ENCODE peak calls at places on chromosome 5, in five cellular contexts. One of them, this sample, is unnamed.

GRCh38 chr5:50738864-50739263 is 72.4 kb downstream of the PARP8 start:
- DNase-seq in tibial nerve: no peak
- DNase-seq in stimulated activated CD8-positive, alpha-beta memory T cell treated with anti-CD3 and anti-CD28 coated beads, Interleukin-7, amount 100 ng/mL, for 48 hours: no peak
- DNase-seq in body of pancreas: no peak
- DNase-seq in GM06990: no peak
- DNase-seq in this sample: no peak

GRCh38 chr5:132451387-132451786 is 39.2 kb downstream of the IRF1 start:
- DNase-seq in tibial nerve: no peak
- DNase-seq in stimulated activated CD8-positive, alpha-beta memory T cell treated with anti-CD3 and anti-CD28 coated beads, Interleukin-7, amount 100 ng/mL, for 48 hours: no peak
- DNase-seq in body of pancreas: no peak
- DNase-seq in GM06990: no peak
- DNase-seq in this sample: no peak

GRCh38 chr5:57402761-57403160 is 79.8 kb downstream of the ACTBL2 start:
- DNase-seq in tibial nerve: no peak
- DNase-seq in stimulated activated CD8-positive, alpha-beta memory T cell treated with anti-CD3 and anti-CD28 coated beads, Interleukin-7, amount 100 ng/mL, for 48 hours: no peak
- DNase-seq in body of pancreas: no peak
- DNase-seq in GM06990: no peak
- DNase-seq in this sample: no peak

GRCh38 chr5:35922468-35922867 is 16.0 kb downstream of the CAPSL start:
- DNase-seq in tibial nerve: no peak
- DNase-seq in stimulated activated CD8-positive, alpha-beta memory T cell treated with anti-CD3 and anti-CD28 coated beads, Interleukin-7, amount 100 ng/mL, for 48 hours: no peak
- DNase-seq in body of pancreas: no peak
- DNase-seq in GM06990: no peak
- DNase-seq in this sample: no peak

GRCh38 chr5:59716029-59716428 is 177.5 kb downstream of the PDE4D start:
- DNase-seq in tibial nerve: no peak
- DNase-seq in stimulated activated CD8-positive, alpha-beta memory T cell treated with anti-CD3 and anti-CD28 coated beads, Interleukin-7, amount 100 ng/mL, for 48 hours: no peak
- DNase-seq in body of pancreas: no peak
- DNase-seq in GM06990: no peak
- DNase-seq in this sample: no peak

GRCh38 chr5:2147504-2148311 is 265.0 kb upstream of the IRX4 start:
- DNase-seq in tibial nerve: no peak
- DNase-seq in stimulated activated CD8-positive, alpha-beta memory T cell treated with anti-CD3 and anti-CD28 coated beads, Interleukin-7, amount 100 ng/mL, for 48 hours: no peak
- DNase-seq in body of pancreas: no peak
- DNase-seq in GM06990: no peak
- DNase-seq in this sample: no peak

GRCh38 chr5:168291961-168292782 is 727 bp downstream of the WWC1 start:
- DNase-seq in tibial nerve: no peak
- DNase-seq in stimulated activated CD8-positive, alpha-beta memory T cell treated with anti-CD3 and anti-CD28 coated beads, Interleukin-7, amount 100 ng/mL, for 48 hours: no peak
- DNase-seq in body of pancreas: peak
- DNase-seq in GM06990: peak
- DNase-seq in this sample: no peak

GRCh38 chr5:153569036-153569435 is 78.6 kb downstream of the GRIA1 start:
- DNase-seq in tibial nerve: no peak
- DNase-seq in stimulated activated CD8-positive, alpha-beta memory T cell treated with anti-CD3 and anti-CD28 coated beads, Interleukin-7, amount 100 ng/mL, for 48 hours: no peak
- DNase-seq in body of pancreas: no peak
- DNase-seq in GM06990: no peak
- DNase-seq in this sample: no peak

GRCh38 chr5:756865-757345 is 27.6 kb downstream of the ZDHHC11B start:
- DNase-seq in tibial nerve: no peak
- DNase-seq in stimulated activated CD8-positive, alpha-beta memory T cell treated with anti-CD3 and anti-CD28 coated beads, Interleukin-7, amount 100 ng/mL, for 48 hours: no peak
- DNase-seq in body of pancreas: peak
- DNase-seq in GM06990: no peak
- DNase-seq in this sample: peak

GRCh38 chr5:54719384-54720306 is 202.1 kb downstream of the SNX18 start:
- DNase-seq in tibial nerve: no peak
- DNase-seq in stimulated activated CD8-positive, alpha-beta memory T cell treated with anti-CD3 and anti-CD28 coated beads, Interleukin-7, amount 100 ng/mL, for 48 hours: peak
- DNase-seq in body of pancreas: no peak
- DNase-seq in GM06990: no peak
- DNase-seq in this sample: no peak

GRCh38 chr5:134420326-134420725 is 8.6 kb upstream of the CDKN2AIPNL start:
- DNase-seq in tibial nerve: no peak
- DNase-seq in stimulated activated CD8-positive, alpha-beta memory T cell treated with anti-CD3 and anti-CD28 coated beads, Interleukin-7, amount 100 ng/mL, for 48 hours: no peak
- DNase-seq in body of pancreas: no peak
- DNase-seq in GM06990: no peak
- DNase-seq in this sample: no peak

GRCh38 chr5:37005252-37005651 is 128.7 kb downstream of the NIPBL start:
- DNase-seq in tibial nerve: no peak
- DNase-seq in stimulated activated CD8-positive, alpha-beta memory T cell treated with anti-CD3 and anti-CD28 coated beads, Interleukin-7, amount 100 ng/mL, for 48 hours: no peak
- DNase-seq in body of pancreas: no peak
- DNase-seq in GM06990: no peak
- DNase-seq in this sample: no peak

GRCh38 chr5:24633705-24634325 is 11.0 kb downstream of the CDH10 start:
- DNase-seq in tibial nerve: no peak
- DNase-seq in stimulated activated CD8-positive, alpha-beta memory T cell treated with anti-CD3 and anti-CD28 coated beads, Interleukin-7, amount 100 ng/mL, for 48 hours: no peak
- DNase-seq in body of pancreas: no peak
- DNase-seq in GM06990: no peak
- DNase-seq in this sample: no peak

GRCh38 chr5:170644501-170644900 is 139.0 kb upstream of the GABRP start:
- DNase-seq in tibial nerve: no peak
- DNase-seq in stimulated activated CD8-positive, alpha-beta memory T cell treated with anti-CD3 and anti-CD28 coated beads, Interleukin-7, amount 100 ng/mL, for 48 hours: no peak
- DNase-seq in body of pancreas: no peak
- DNase-seq in GM06990: no peak
- DNase-seq in this sample: no peak

GRCh38 chr5:93717162-93717561 is 24.2 kb downstream of the POU5F2 start:
- DNase-seq in tibial nerve: no peak
- DNase-seq in stimulated activated CD8-positive, alpha-beta memory T cell treated with anti-CD3 and anti-CD28 coated beads, Interleukin-7, amount 100 ng/mL, for 48 hours: no peak
- DNase-seq in body of pancreas: peak
- DNase-seq in GM06990: no peak
- DNase-seq in this sample: no peak

GRCh38 chr5:158378931-158379330 is 520.0 kb upstream of the CLINT1 start:
- DNase-seq in tibial nerve: no peak
- DNase-seq in stimulated activated CD8-positive, alpha-beta memory T cell treated with anti-CD3 and anti-CD28 coated beads, Interleukin-7, amount 100 ng/mL, for 48 hours: no peak
- DNase-seq in body of pancreas: no peak
- DNase-seq in GM06990: no peak
- DNase-seq in this sample: no peak

GRCh38 chr5:43649256-43649655 is 46.3 kb downstream of the NNT start:
- DNase-seq in tibial nerve: no peak
- DNase-seq in stimulated activated CD8-positive, alpha-beta memory T cell treated with anti-CD3 and anti-CD28 coated beads, Interleukin-7, amount 100 ng/mL, for 48 hours: no peak
- DNase-seq in body of pancreas: no peak
- DNase-seq in GM06990: no peak
- DNase-seq in this sample: no peak

GRCh38 chr5:23433534-23434306 is 73.7 kb upstream of the PRDM9 start:
- DNase-seq in tibial nerve: no peak
- DNase-seq in stimulated activated CD8-positive, alpha-beta memory T cell treated with anti-CD3 and anti-CD28 coated beads, Interleukin-7, amount 100 ng/mL, for 48 hours: no peak
- DNase-seq in body of pancreas: no peak
- DNase-seq in GM06990: no peak
- DNase-seq in this sample: no peak

GRCh38 chr5:75510417-75510835 is 1.0 kb downstream of the CERT1 start:
- DNase-seq in tibial nerve: no peak
- DNase-seq in stimulated activated CD8-positive, alpha-beta memory T cell treated with anti-CD3 and anti-CD28 coated beads, Interleukin-7, amount 100 ng/mL, for 48 hours: no peak
- DNase-seq in body of pancreas: peak
- DNase-seq in GM06990: no peak
- DNase-seq in this sample: no peak

GRCh38 chr5:58012103-58012502 is 447.8 kb downstream of the PLK2 start:
- DNase-seq in tibial nerve: no peak
- DNase-seq in stimulated activated CD8-positive, alpha-beta memory T cell treated with anti-CD3 and anti-CD28 coated beads, Interleukin-7, amount 100 ng/mL, for 48 hours: no peak
- DNase-seq in body of pancreas: no peak
- DNase-seq in GM06990: no peak
- DNase-seq in this sample: no peak

GRCh38 chr5:178360231-178360925 is 127.8 kb upstream of the PHYKPL start:
- DNase-seq in tibial nerve: no peak
- DNase-seq in stimulated activated CD8-positive, alpha-beta memory T cell treated with anti-CD3 and anti-CD28 coated beads, Interleukin-7, amount 100 ng/mL, for 48 hours: no peak
- DNase-seq in body of pancreas: no peak
- DNase-seq in GM06990: no peak
- DNase-seq in this sample: no peak

GRCh38 chr5:98157368-98157767 is 616.1 kb upstream of the RGMB start:
- DNase-seq in tibial nerve: no peak
- DNase-seq in stimulated activated CD8-positive, alpha-beta memory T cell treated with anti-CD3 and anti-CD28 coated beads, Interleukin-7, amount 100 ng/mL, for 48 hours: no peak
- DNase-seq in body of pancreas: no peak
- DNase-seq in GM06990: no peak
- DNase-seq in this sample: no peak

GRCh38 chr5:174410716-174411512 is 313.5 kb upstream of the MSX2 start:
- DNase-seq in tibial nerve: no peak
- DNase-seq in stimulated activated CD8-positive, alpha-beta memory T cell treated with anti-CD3 and anti-CD28 coated beads, Interleukin-7, amount 100 ng/mL, for 48 hours: no peak
- DNase-seq in body of pancreas: no peak
- DNase-seq in GM06990: no peak
- DNase-seq in this sample: no peak

GRCh38 chr5:168530751-168531150 is 1.6 kb downstream of the FBLL1 start:
- DNase-seq in tibial nerve: no peak
- DNase-seq in stimulated activated CD8-positive, alpha-beta memory T cell treated with anti-CD3 and anti-CD28 coated beads, Interleukin-7, amount 100 ng/mL, for 48 hours: no peak
- DNase-seq in body of pancreas: no peak
- DNase-seq in GM06990: no peak
- DNase-seq in this sample: no peak

GRCh38 chr5:128201065-128201926 is 117.7 kb downstream of the SLC12A2 start:
- DNase-seq in tibial nerve: peak
- DNase-seq in stimulated activated CD8-positive, alpha-beta memory T cell treated with anti-CD3 and anti-CD28 coated beads, Interleukin-7, amount 100 ng/mL, for 48 hours: peak
- DNase-seq in body of pancreas: peak
- DNase-seq in GM06990: peak
- DNase-seq in this sample: peak

GRCh38 chr5:142432961-142433360 is 108.1 kb upstream of the SPRY4 start:
- DNase-seq in tibial nerve: no peak
- DNase-seq in stimulated activated CD8-positive, alpha-beta memory T cell treated with anti-CD3 and anti-CD28 coated beads, Interleukin-7, amount 100 ng/mL, for 48 hours: peak
- DNase-seq in body of pancreas: peak
- DNase-seq in GM06990: peak
- DNase-seq in this sample: no peak

GRCh38 chr5:129857124-129857523 is 47.1 kb upstream of the CHSY3 start:
- DNase-seq in tibial nerve: no peak
- DNase-seq in stimulated activated CD8-positive, alpha-beta memory T cell treated with anti-CD3 and anti-CD28 coated beads, Interleukin-7, amount 100 ng/mL, for 48 hours: no peak
- DNase-seq in body of pancreas: no peak
- DNase-seq in GM06990: no peak
- DNase-seq in this sample: no peak

GRCh38 chr5:113245427-113246052 is 189.2 kb downstream of the TSSK1B start:
- DNase-seq in tibial nerve: no peak
- DNase-seq in stimulated activated CD8-positive, alpha-beta memory T cell treated with anti-CD3 and anti-CD28 coated beads, Interleukin-7, amount 100 ng/mL, for 48 hours: no peak
- DNase-seq in body of pancreas: no peak
- DNase-seq in GM06990: no peak
- DNase-seq in this sample: no peak

GRCh38 chr5:9239626-9240025 is 306.2 kb downstream of the SEMA5A start:
- DNase-seq in tibial nerve: no peak
- DNase-seq in stimulated activated CD8-positive, alpha-beta memory T cell treated with anti-CD3 and anti-CD28 coated beads, Interleukin-7, amount 100 ng/mL, for 48 hours: no peak
- DNase-seq in body of pancreas: no peak
- DNase-seq in GM06990: no peak
- DNase-seq in this sample: no peak

GRCh38 chr5:172173771-172174170 is 14.3 kb downstream of the STK10 start:
- DNase-seq in tibial nerve: no peak
- DNase-seq in stimulated activated CD8-positive, alpha-beta memory T cell treated with anti-CD3 and anti-CD28 coated beads, Interleukin-7, amount 100 ng/mL, for 48 hours: peak
- DNase-seq in body of pancreas: no peak
- DNase-seq in GM06990: no peak
- DNase-seq in this sample: no peak

GRCh38 chr5:112960316-112960715 is 16.3 kb upstream of the DCP2 start:
- DNase-seq in tibial nerve: no peak
- DNase-seq in stimulated activated CD8-positive, alpha-beta memory T cell treated with anti-CD3 and anti-CD28 coated beads, Interleukin-7, amount 100 ng/mL, for 48 hours: no peak
- DNase-seq in body of pancreas: no peak
- DNase-seq in GM06990: no peak
- DNase-seq in this sample: no peak

GRCh38 chr5:176341325-176342198 is 20.0 kb downstream of the KIAA1191 start:
- DNase-seq in tibial nerve: no peak
- DNase-seq in stimulated activated CD8-positive, alpha-beta memory T cell treated with anti-CD3 and anti-CD28 coated beads, Interleukin-7, amount 100 ng/mL, for 48 hours: no peak
- DNase-seq in body of pancreas: no peak
- DNase-seq in GM06990: no peak
- DNase-seq in this sample: no peak

GRCh38 chr5:155057626-155058025 is 44.1 kb downstream of the KIF4B start:
- DNase-seq in tibial nerve: no peak
- DNase-seq in stimulated activated CD8-positive, alpha-beta memory T cell treated with anti-CD3 and anti-CD28 coated beads, Interleukin-7, amount 100 ng/mL, for 48 hours: no peak
- DNase-seq in body of pancreas: no peak
- DNase-seq in GM06990: no peak
- DNase-seq in this sample: no peak

GRCh38 chr5:96752341-96753016 is 55.3 kb downstream of the ERAP1 start:
- DNase-seq in tibial nerve: no peak
- DNase-seq in stimulated activated CD8-positive, alpha-beta memory T cell treated with anti-CD3 and anti-CD28 coated beads, Interleukin-7, amount 100 ng/mL, for 48 hours: peak
- DNase-seq in body of pancreas: peak
- DNase-seq in GM06990: no peak
- DNase-seq in this sample: no peak

GRCh38 chr5:174623438-174624019 is 100.9 kb upstream of the MSX2 start:
- DNase-seq in tibial nerve: no peak
- DNase-seq in stimulated activated CD8-positive, alpha-beta memory T cell treated with anti-CD3 and anti-CD28 coated beads, Interleukin-7, amount 100 ng/mL, for 48 hours: no peak
- DNase-seq in body of pancreas: no peak
- DNase-seq in GM06990: no peak
- DNase-seq in this sample: no peak

GRCh38 chr5:170420809-170421412 is 31.7 kb upstream of the KCNMB1 start:
- DNase-seq in tibial nerve: peak
- DNase-seq in stimulated activated CD8-positive, alpha-beta memory T cell treated with anti-CD3 and anti-CD28 coated beads, Interleukin-7, amount 100 ng/mL, for 48 hours: peak
- DNase-seq in body of pancreas: peak
- DNase-seq in GM06990: no peak
- DNase-seq in this sample: peak

GRCh38 chr5:110896901-110897300 is 158.1 kb downstream of the SLC25A46 start:
- DNase-seq in tibial nerve: no peak
- DNase-seq in stimulated activated CD8-positive, alpha-beta memory T cell treated with anti-CD3 and anti-CD28 coated beads, Interleukin-7, amount 100 ng/mL, for 48 hours: no peak
- DNase-seq in body of pancreas: no peak
- DNase-seq in GM06990: no peak
- DNase-seq in this sample: no peak

GRCh38 chr5:172701336-172702061 is 60.4 kb downstream of the NEURL1B start:
- DNase-seq in tibial nerve: no peak
- DNase-seq in stimulated activated CD8-positive, alpha-beta memory T cell treated with anti-CD3 and anti-CD28 coated beads, Interleukin-7, amount 100 ng/mL, for 48 hours: no peak
- DNase-seq in body of pancreas: no peak
- DNase-seq in GM06990: no peak
- DNase-seq in this sample: no peak

GRCh38 chr5:163079618-163080017 is 357.8 kb upstream of the CCNG1 start:
- DNase-seq in tibial nerve: no peak
- DNase-seq in stimulated activated CD8-positive, alpha-beta memory T cell treated with anti-CD3 and anti-CD28 coated beads, Interleukin-7, amount 100 ng/mL, for 48 hours: no peak
- DNase-seq in body of pancreas: no peak
- DNase-seq in GM06990: no peak
- DNase-seq in this sample: no peak

This sample was measured in omental fat pad.